ENCODE peak calls at places on chromosomes 16 and 17, in five cellular contexts. U is Ammon's horn; F is activated naive CD8-positive, alpha-beta T cell treated with anti-CD3 and anti-CD28 coated beads for 36 hours; S is AG04450; A is iris pigment epithelial cell. X is an unnamed sample.

GRCh38 chr16:85717393-85718152 is 28.8 kb upstream of the GINS2 start:
- DNase-seq in S (no peak), U (peak), F (peak), A (peak), X (peak)

GRCh38 chr17:74859439-74860228 is at the start of gene GRIN2C:
- DNase-seq in S (no peak), F (peak), U (no peak), A (no peak), X (no peak)

GRCh38 chr16:86945166-86945900 is 367.0 kb downstream of the FOXL1 start:
- DNase-seq in U (no peak), S (no peak), A (no peak), F (no peak), X (no peak)

GRCh38 chr16:85134794-85135153 is 22.5 kb upstream of the CIBAR2 start:
- DNase-seq in F (no peak), A (no peak), U (no peak), S (no peak), X (no peak)

GRCh38 chr17:75010683-75011406 is 1.6 kb upstream of the MRPL58 start:
- DNase-seq in F (peak), U (no peak), A (peak), S (no peak), X (peak)

GRCh38 chr17:60231234-60231633 is 81.5 kb downstream of the CA4 start:
- DNase-seq in U (peak), S (no peak), A (peak), F (no peak), X (peak)

GRCh38 chr16:87132361-87133014 is 184.7 kb downstream of the C16orf95 start:
- DNase-seq in A (peak), S (peak), F (no peak), U (peak), X (peak)

GRCh38 chr17:29179232-29180036 is 764 bp downstream of the MYO18A start:
- DNase-seq in F (no peak), U (no peak), S (no peak), A (no peak), X (peak)

GRCh38 chr17:350706-351435 is 1.7 kb downstream of the RPH3AL start:
- DNase-seq in S (no peak), A (no peak), U (peak), F (no peak), X (peak)

GRCh38 chr16:22189473-22190168 is 16.5 kb upstream of the EEF2K start:
- DNase-seq in A (peak), S (no peak), F (peak), U (no peak), X (peak)

GRCh38 chr17:68535903-68536302 is 23.7 kb downstream of the PRKAR1A start:
- DNase-seq in U (no peak), F (no peak), S (no peak), A (no peak), X (no peak)

GRCh38 chr16:68085259-68086071 is at the start of gene NFATC3:
- DNase-seq in U (peak), F (peak), A (peak), S (peak), X (peak)

GRCh38 chr17:36697907-36698526 is 96.6 kb downstream of the MRM1 start:
- DNase-seq in F (no peak), S (no peak), U (no peak), A (no peak), X (no peak)

GRCh38 chr17:38898291-38898679 is 27.1 kb upstream of the LASP1NB start:
- DNase-seq in A (no peak), U (no peak), F (peak), S (no peak), X (no peak)

GRCh38 chr17:1177099-1177996 is 2.4 kb downstream of the ABR start:
- DNase-seq in A (peak), U (peak), F (no peak), S (no peak), X (peak)

GRCh38 chr16:21980032-21980431 is 20.9 kb downstream of the PDZD9 start:
- DNase-seq in A (no peak), U (no peak), F (no peak), S (no peak), X (no peak)

GRCh38 chr17:61065263-61065773 is 334.3 kb upstream of the TBX2 start:
- DNase-seq in S (no peak), U (no peak), F (no peak), A (peak), X (peak)

GRCh38 chr16:87178977-87179376 is 138.2 kb downstream of the C16orf95 start:
- DNase-seq in A (peak), S (no peak), U (no peak), F (no peak), X (peak)

GRCh38 chr16:72092832-72093447 is 480 bp downstream of the TXNL4B start:
- DNase-seq in S (peak), A (peak), F (no peak), U (no peak), X (peak)

GRCh38 chr17:76678330-76678729 is 32.4 kb downstream of the MXRA7 start:
- DNase-seq in F (peak), U (no peak), S (no peak), A (no peak), X (no peak)

GRCh38 chr16:25027781-25028180 is 12.6 kb upstream of the ARHGAP17 start:
- DNase-seq in U (no peak), S (no peak), A (no peak), F (peak), X (no peak)

GRCh38 chr16:57277586-57277985 is 6.9 kb downstream of the PLLP start:
- DNase-seq in U (no peak), F (peak), A (peak), S (no peak), X (peak)

GRCh38 chr16:54266363-54266955 is 20.1 kb downstream of the IRX3 start:
- DNase-seq in F (no peak), U (no peak), A (peak), S (no peak), X (no peak)

GRCh38 chr16:739560-740458 is 988 bp downstream of the CIAO3 start:
- DNase-seq in A (no peak), S (no peak), F (no peak), U (no peak), X (no peak)

GRCh38 chr16:84513111-84514065 is 8.9 kb upstream of the MEAK7 start:
- DNase-seq in S (peak), A (peak), F (no peak), U (no peak), X (peak)

GRCh38 chr16:55513616-55514015 is 4.7 kb downstream of the LPCAT2 start:
- DNase-seq in S (no peak), A (no peak), U (no peak), F (no peak), X (no peak)

GRCh38 chr16:54931757-54932660 is 1.3 kb downstream of the IRX5 start:
- DNase-seq in U (no peak), S (no peak), F (no peak), A (no peak), X (peak)

GRCh38 chr17:4506180-4506814 is 7.6 kb downstream of the SPNS2 start:
- DNase-seq in U (no peak), S (no peak), F (no peak), A (no peak), X (no peak)

GRCh38 chr16:86219655-86220445 is 290.5 kb upstream of the FOXF1 start:
- DNase-seq in F (no peak), S (no peak), A (no peak), U (no peak), X (peak)

GRCh38 chr16:75272097-75272548 is 20.7 kb upstream of the BCAR1 start:
- DNase-seq in U (no peak), F (no peak), S (no peak), A (no peak), X (no peak)

GRCh38 chr17:79620207-79621038 is 9.6 kb upstream of the RBFOX3 start:
- DNase-seq in A (no peak), S (no peak), F (no peak), U (no peak), X (no peak)

GRCh38 chr17:32007463-32008298 is 498 bp downstream of the LRRC37B start:
- DNase-seq in U (peak), A (peak), S (no peak), F (peak), X (peak)

GRCh38 chr17:65395924-65396323 is 165.5 kb downstream of the AXIN2 start:
- DNase-seq in S (no peak), F (no peak), U (no peak), A (no peak), X (no peak)

GRCh38 chr17:77821114-77821513 is 137.4 kb upstream of the TNRC6C start:
- DNase-seq in S (no peak), F (no peak), A (no peak), U (no peak), X (no peak)

GRCh38 chr17:3960764-3961163 is 3.5 kb downstream of the ATP2A3 start:
- DNase-seq in S (no peak), A (no peak), U (no peak), F (no peak), X (no peak)

GRCh38 chr17:13775450-13775849 is 173.7 kb upstream of the HS3ST3A1 start:
- DNase-seq in F (no peak), A (no peak), U (no peak), S (no peak), X (no peak)

GRCh38 chr17:7383742-7384488 is 3.0 kb downstream of the TNK1 start:
- DNase-seq in F (peak), S (no peak), U (peak), A (peak), X (peak)

GRCh38 chr16:12260647-12261262 is 284.2 kb downstream of the SNX29 start:
- DNase-seq in S (peak), F (no peak), A (peak), U (no peak), X (no peak)

GRCh38 chr16:70391881-70392481 is 45.3 kb downstream of the DDX19A start:
- DNase-seq in U (no peak), F (no peak), S (no peak), A (peak), X (peak)